ENCODE peak calls at places on chromosomes 5 and 9, in eight cellular contexts. G, T, U, K, N, I, F and H are unnamed samples.
A peak's percentile ranks its signal among the peaks of the same experiment; 100 is the strongest.

GRCh38 chr5:43676083-43676840 is 73.3 kb downstream of the NNT start:
- DNase-seq in F (no peak), K (no peak), U (no peak), G (no peak), N (no peak), I (no peak), T (no peak), H (no peak)

GRCh38 chr9:120603010-120603409 is 23.0 kb upstream of the CDK5RAP2 start:
- DNase-seq in I (no peak), T (no peak), G (no peak), K (no peak), U (no peak), F (no peak), N (no peak), H (no peak)

GRCh38 chr9:2838356-2838983 is 5.4 kb downstream of the PUM3 start:
- DNase-seq in I (peak; percentile 37), K (peak; percentile 26), G (no peak), U (peak; percentile 64), F (no peak), N (no peak), T (no peak), H (no peak)

GRCh38 chr5:138032028-138032571 is 779 bp downstream of the FAM13B start:
- DNase-seq in G (no peak), U (peak; percentile 65), T (no peak), N (no peak), F (peak; percentile 68), I (peak; percentile 63), K (peak; percentile 48), H (peak; percentile 74)

GRCh38 chr5:64384761-64385160 is 121.1 kb upstream of the RGS7BP start:
- DNase-seq in G (no peak), F (no peak), N (no peak), I (peak; percentile 16), U (peak; percentile 12), T (peak; percentile 1), K (no peak), H (peak; percentile 7)

GRCh38 chr5:17204133-17204489 is 13.3 kb upstream of the BASP1 start:
- DNase-seq in U (no peak), F (no peak), I (no peak), G (no peak), T (peak; percentile 15), N (no peak), K (no peak), H (no peak)

GRCh38 chr5:132853323-132853722 is 12.9 kb downstream of the GDF9 start:
- DNase-seq in U (no peak), K (no peak), N (no peak), F (no peak), T (no peak), I (no peak), G (no peak), H (no peak)

GRCh38 chr5:118603278-118603677 is 385.1 kb downstream of the DTWD2 start:
- DNase-seq in U (no peak), G (no peak), T (no peak), F (no peak), N (no peak), I (no peak), K (no peak), H (no peak)

GRCh38 chr9:108562176-108562575 is 293.6 kb downstream of the ACTL7B start:
- DNase-seq in G (no peak), K (no peak), N (no peak), F (no peak), I (no peak), T (no peak), U (peak; percentile 12), H (no peak)

GRCh38 chr5:41575110-41575779 is 64.8 kb upstream of the PLCXD3 start:
- DNase-seq in T (peak; percentile 12), I (no peak), N (no peak), F (no peak), U (no peak), G (no peak), K (no peak), H (no peak)

GRCh38 chr9:121649476-121650219 is 1.8 kb upstream of the DAB2IP start:
- DNase-seq in K (no peak), F (no peak), N (no peak), U (no peak), G (no peak), T (no peak), I (no peak), H (no peak)

GRCh38 chr9:137836831-137837241 is 40.7 kb upstream of the CACNA1B start:
- DNase-seq in G (no peak), F (no peak), K (no peak), T (no peak), N (no peak), I (no peak), U (no peak), H (no peak)

GRCh38 chr5:136225796-136226195 is 32.8 kb upstream of the SMIM32 start:
- DNase-seq in U (no peak), G (no peak), I (no peak), N (no peak), K (no peak), F (no peak), T (no peak), H (no peak)

GRCh38 chr5:138276402-138277054 is 2.1 kb upstream of the GFRA3 start:
- DNase-seq in G (no peak), I (no peak), T (peak; percentile 42), K (no peak), N (no peak), U (no peak), F (no peak), H (no peak)

GRCh38 chr9:90854637-90855036 is 53.0 kb downstream of the SYK start:
- DNase-seq in T (no peak), G (no peak), K (no peak), N (no peak), F (no peak), I (no peak), U (no peak), H (no peak)

GRCh38 chr9:15642369-15642962 is 89.6 kb downstream of the CCDC171 start:
- DNase-seq in I (peak; percentile 73), K (peak; percentile 53), T (peak; percentile 33), F (no peak), G (peak; percentile 7), U (peak; percentile 66), N (no peak), H (peak; percentile 39)

GRCh38 chr9:112279501-112279900 is 53.9 kb downstream of the PTBP3 start:
- DNase-seq in T (no peak), I (no peak), N (no peak), K (no peak), G (no peak), U (no peak), F (no peak), H (no peak)
- TF ChIP-seq CTCF in T (no peak), I (no peak), N (no peak), K (no peak), G (no peak), U (no peak), F (no peak), H (no peak)

GRCh38 chr9:134443169-134444039 is 117.1 kb downstream of the RXRA start:
- DNase-seq in U (peak; percentile 91), F (peak; percentile 93), I (peak; percentile 90), N (peak; percentile 40), G (peak; percentile 71), T (peak; percentile 94), K (peak; percentile 91), H (peak; percentile 94)
- TF ChIP-seq CTCF in U (peak; percentile 97), F (peak; percentile 98), I (peak; percentile 98), N (peak; percentile 99), G (peak; percentile 99), T (peak; percentile 97), K (peak; percentile 93), H (peak; percentile 95)

DNA sequence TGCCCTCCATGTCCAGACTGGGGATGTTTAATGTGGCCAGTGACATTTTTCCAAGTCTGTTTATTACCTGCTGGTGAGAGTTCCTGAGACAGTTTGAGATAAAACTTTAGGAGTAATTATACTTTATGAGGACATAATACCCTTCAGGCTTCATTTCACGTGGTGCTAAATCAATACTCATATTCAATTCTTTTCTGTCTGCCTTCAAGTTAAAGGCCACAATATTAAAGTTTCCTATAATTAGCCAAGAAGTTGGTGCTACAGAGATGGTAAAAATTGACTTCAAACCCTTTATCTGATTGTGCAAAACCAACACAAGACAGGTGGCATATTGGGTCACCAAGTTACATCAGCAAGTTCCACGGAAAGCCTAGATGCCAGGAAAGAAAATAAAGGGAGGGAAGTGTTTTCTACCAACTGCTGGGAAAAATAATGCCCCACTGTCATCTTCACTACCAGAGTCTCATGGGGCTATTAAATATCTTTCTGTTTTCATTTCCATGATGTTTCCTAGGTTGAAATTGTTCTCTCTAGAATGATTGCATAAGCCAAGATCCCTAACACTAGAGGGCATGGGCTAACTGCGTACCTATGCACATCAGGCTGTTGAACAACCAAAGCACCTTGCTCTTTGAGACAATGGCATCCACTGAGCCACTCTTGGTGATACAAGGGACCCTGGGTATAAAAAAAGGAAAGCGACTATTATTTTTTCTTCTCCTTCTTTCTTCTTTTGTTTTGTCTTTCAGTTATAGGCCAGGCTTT is 68.7 kb downstream of the INSYN2B start:
- DNase-seq in I (no peak), G (no peak), K (no peak), T (no peak), N (no peak), U (no peak), F (no peak), H (no peak)
- TF ChIP-seq CTCF in I (no peak), G (no peak), K (no peak), T (no peak), N (no peak), U (no peak), F (no peak), H (no peak)

DNA sequence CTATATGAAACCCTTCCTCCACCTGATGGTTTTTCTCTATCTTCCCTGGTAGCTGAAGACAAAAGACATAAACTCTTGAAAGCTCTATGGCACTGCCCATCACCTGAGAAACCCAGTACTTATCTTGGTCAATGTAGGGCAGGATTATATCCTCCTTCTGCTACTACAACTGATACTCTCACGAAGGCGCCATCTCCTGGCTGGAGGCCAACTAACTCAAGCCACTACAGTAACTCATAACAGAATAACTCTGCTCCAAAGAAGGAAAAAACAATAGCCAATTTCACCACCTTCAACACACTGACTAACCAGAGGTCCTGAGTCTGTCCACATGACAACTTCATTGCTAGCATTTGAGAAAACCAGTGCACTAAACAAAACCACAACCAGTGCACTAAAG is 409.2 kb downstream of the CETN3 start:
- DNase-seq in N (no peak), F (peak; percentile 10), U (no peak), K (no peak), G (no peak), I (no peak), T (no peak), H (no peak)
- TF ChIP-seq CTCF in N (no peak), F (no peak), U (no peak), K (no peak), G (no peak), I (no peak), T (no peak), H (no peak)

GRCh38 chr5:20572560-20572959 is 584.6 kb upstream of the CDH18 start:
- DNase-seq in I (peak; percentile 75), G (no peak), N (no peak), T (no peak), F (no peak), K (no peak), U (peak; percentile 76), H (no peak)
- TF ChIP-seq CTCF in I (peak; percentile 11), G (no peak), N (no peak), T (peak; percentile 37), F (no peak), K (no peak), U (peak; percentile 4), H (no peak)

GRCh38 chr5:108919591-108920326 is 172.1 kb downstream of the FER start:
- DNase-seq in N (no peak), T (no peak), U (peak; percentile 16), I (no peak), K (no peak), F (no peak), G (no peak), H (peak; percentile 6)
- TF ChIP-seq CTCF in N (no peak), T (peak; percentile 54), U (no peak), I (peak; percentile 13), K (peak; percentile 18), F (peak; percentile 22), G (no peak), H (peak; percentile 15)